ENCODE peak calls at places on chromosomes 1 and 21, in five cellular contexts. J, H, D, N and R are unnamed samples.

GRCh38 chr1:216926681-216927080 is 203.5 kb upstream of the ESRRG start:
- DNase-seq in N (no peak), J (no peak), D (no peak), H (no peak), R (no peak)

GRCh38 chr1:113153116-113153803 is 80.3 kb downstream of the LRIG2 start:
- DNase-seq in H (no peak), D (peak; percentile 13), N (no peak), J (no peak), R (peak; percentile 52)

GRCh38 chr1:191022856-191023255 is 545.2 kb upstream of the BRINP3 start:
- DNase-seq in N (no peak), H (no peak), D (peak; percentile 84), J (no peak), R (peak; percentile 69)

GRCh38 chr1:110605901-110606783 is at the start of gene KCNA2:
- DNase-seq in H (peak; percentile 65), N (no peak), J (no peak), D (peak; percentile 18), R (no peak)

GRCh38 chr1:1815606-1816281 is 37.5 kb upstream of the NADK start:
- DNase-seq in N (no peak), H (no peak), D (no peak), J (no peak), R (no peak)

GRCh38 chr1:22347854-22348760 is 103.5 kb upstream of the ZBTB40 start:
- DNase-seq in D (no peak), H (peak; percentile 32), N (peak; percentile 66), J (peak; percentile 36), R (no peak)

GRCh38 chr1:91872560-91873081 is 13.3 kb downstream of the TGFBR3 start:
- DNase-seq in D (peak; percentile 64), H (no peak), N (peak; percentile 42), J (no peak), R (peak; percentile 61)

GRCh38 chr1:178541829-178542553 is 29.1 kb downstream of the TEX35 start:
- DNase-seq in J (peak; percentile 58), D (peak; percentile 7), N (peak; percentile 13), H (peak; percentile 66), R (no peak)

GRCh38 chr1:174408142-174408541 is 39.6 kb upstream of the GPR52 start:
- DNase-seq in J (no peak), N (no peak), D (no peak), H (no peak), R (no peak)

GRCh38 chr1:110150330-110151174 is at the start of gene SLC6A17:
- DNase-seq in H (no peak), D (peak; percentile 59), N (no peak), J (peak; percentile 66), R (peak; percentile 74)

GRCh38 chr1:15259608-15260007 is 12.6 kb downstream of the FHAD1 start:
- DNase-seq in H (no peak), D (no peak), N (no peak), J (no peak), R (no peak)

GRCh38 chr21:35467536-35467935 is 418.4 kb upstream of the RUNX1 start:
- DNase-seq in N (no peak), H (no peak), D (peak; percentile 60), J (no peak), R (no peak)

GRCh38 chr1:152906023-152906565 is 2.3 kb upstream of the IVL start:
- DNase-seq in J (no peak), H (peak; percentile 22), N (no peak), D (peak; percentile 74), R (peak; percentile 92)

GRCh38 chr1:44808938-44809917 is 905 bp downstream of the BTBD19 start:
- DNase-seq in H (no peak), N (no peak), J (no peak), D (peak; percentile 86), R (no peak)

GRCh38 chr1:156657161-156657970 is 15.4 kb downstream of the BCAN start:
- DNase-seq in H (peak; percentile 80), D (peak; percentile 30), N (peak; percentile 57), J (peak; percentile 80), R (peak; percentile 80)

GRCh38 chr1:154198756-154199562 is 7.1 kb upstream of the TPM3 start:
- DNase-seq in J (peak; percentile 82), H (peak; percentile 37), N (peak; percentile 40), D (peak; percentile 61), R (peak; percentile 48)

GRCh38 chr1:22250724-22251123 is 107.8 kb upstream of the WNT4 start:
- DNase-seq in H (no peak), J (no peak), D (no peak), N (no peak), R (no peak)

GRCh38 chr1:147084273-147085096 is 87.8 kb downstream of the PRKAB2 start:
- DNase-seq in N (peak; percentile 35), D (peak; percentile 92), J (peak; percentile 75), H (peak; percentile 50), R (peak; percentile 82)

GRCh38 chr1:162899422-162900168 is 38.6 kb upstream of the CCDC190 start:
- DNase-seq in N (no peak), J (no peak), H (no peak), D (peak; percentile 95), R (peak; percentile 6)

GRCh38 chr1:113917400-113918082 is 11.6 kb upstream of the HIPK1 start:
- DNase-seq in J (no peak), H (no peak), N (no peak), D (peak; percentile 18), R (peak; percentile 59)

GRCh38 chr1:17245926-17246325 is 3.0 kb upstream of the PADI3 start:
- DNase-seq in N (peak; percentile 14), D (no peak), H (no peak), J (no peak), R (no peak)

GRCh38 chr21:46423546-46424061 is 35.1 kb upstream of the DIP2A start:
- DNase-seq in J (no peak), D (no peak), H (no peak), N (no peak), R (no peak)

GRCh38 chr1:58592521-58593134 is 15.6 kb upstream of the TACSTD2 start:
- DNase-seq in J (peak; percentile 11), H (peak; percentile 92), N (peak; percentile 63), D (peak; percentile 95), R (peak; percentile 98)

GRCh38 chr21:44955803-44956175 is 16.0 kb downstream of the SLX9 start:
- DNase-seq in N (no peak), D (no peak), H (no peak), J (no peak), R (no peak)

GRCh38 chr1:110393691-110394564 is 3.1 kb upstream of the SLC16A4 start:
- DNase-seq in D (peak; percentile 85), J (peak; percentile 12), N (no peak), H (no peak), R (peak; percentile 32)

GRCh38 chr1:226871636-226872327 is 1.4 kb downstream of the PSEN2 start:
- DNase-seq in N (no peak), D (no peak), J (no peak), H (peak; percentile 36), R (no peak)

GRCh38 chr1:226871047-226871365 is 590 bp downstream of the PSEN2 start:
- DNase-seq in H (no peak), N (no peak), D (no peak), J (no peak), R (no peak)

GRCh38 chr1:226868726-226869125 is 1.7 kb upstream of the PSEN2 start:
- DNase-seq in N (no peak), H (no peak), J (no peak), D (no peak), R (no peak)

GRCh38 chr1:226870026-226870322 is 442 bp upstream of the PSEN2 start:
- DNase-seq in J (peak; percentile 40), D (no peak), N (no peak), H (no peak), R (peak; percentile 52)

DNA sequence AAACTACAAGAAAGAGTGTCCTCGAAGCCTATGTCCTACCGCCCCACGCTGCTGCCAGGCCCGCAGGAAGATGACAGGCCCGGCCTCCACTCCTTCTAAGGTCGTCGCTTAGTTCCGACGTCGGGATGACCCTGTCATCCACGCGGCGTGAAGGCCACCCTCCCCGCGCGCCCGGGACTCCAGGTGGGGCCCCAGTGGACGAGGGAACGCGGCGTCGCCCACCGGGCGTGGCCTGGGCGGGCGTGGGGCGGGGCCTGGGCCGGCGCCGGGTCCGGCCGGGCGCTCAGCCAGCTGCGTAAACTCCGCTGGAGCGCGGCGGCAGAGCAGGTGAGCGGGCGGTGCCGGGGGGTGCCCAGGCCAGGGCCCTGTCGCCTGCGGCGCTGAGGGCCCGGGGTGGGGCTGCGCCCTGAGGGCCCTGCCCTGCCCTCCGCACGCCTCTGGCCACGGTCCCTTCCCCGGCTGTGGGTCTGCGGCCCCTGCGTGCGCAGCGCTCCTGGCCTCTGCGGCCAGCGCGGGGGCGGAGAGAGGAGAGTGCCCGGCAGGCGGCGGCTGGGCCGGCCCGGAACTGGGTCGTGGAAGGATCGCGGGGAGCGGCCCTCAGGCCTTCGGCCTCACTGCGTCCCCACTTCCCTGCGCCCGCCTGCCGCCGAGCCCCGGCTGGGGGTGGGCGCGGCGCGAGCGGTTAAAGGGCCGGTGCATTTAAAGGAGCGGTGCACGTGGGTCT is at the start of gene PSEN2:
- DNase-seq in H (peak; percentile 90), N (peak; percentile 61), D (peak; percentile 54), J (peak; percentile 62), R (peak; percentile 72)
- TF ChIP-seq CTCF in H (no peak), N (peak; percentile 44), D (peak; percentile 8), J (no peak), R (peak; percentile 9)

GRCh38 chr1:70156529-70157120 is 48.8 kb downstream of the LRRC40 start:
- DNase-seq in N (no peak), H (no peak), D (no peak), J (no peak), R (peak; percentile 9)
- H3K27ac ChIP-seq in N (no peak overlapping the region), H (no peak overlapping the region), D (no peak overlapping the region), J (no peak overlapping the region), R (no peak overlapping the region)

GRCh38 chr1:87478231-87478630 is 149.6 kb downstream of the LMO4 start:
- DNase-seq in N (no peak), D (peak; percentile 42), J (no peak), H (no peak), R (no peak)
- TF ChIP-seq CTCF in N (no peak), D (peak; percentile 4), J (no peak), H (no peak), R (no peak)

DNA sequence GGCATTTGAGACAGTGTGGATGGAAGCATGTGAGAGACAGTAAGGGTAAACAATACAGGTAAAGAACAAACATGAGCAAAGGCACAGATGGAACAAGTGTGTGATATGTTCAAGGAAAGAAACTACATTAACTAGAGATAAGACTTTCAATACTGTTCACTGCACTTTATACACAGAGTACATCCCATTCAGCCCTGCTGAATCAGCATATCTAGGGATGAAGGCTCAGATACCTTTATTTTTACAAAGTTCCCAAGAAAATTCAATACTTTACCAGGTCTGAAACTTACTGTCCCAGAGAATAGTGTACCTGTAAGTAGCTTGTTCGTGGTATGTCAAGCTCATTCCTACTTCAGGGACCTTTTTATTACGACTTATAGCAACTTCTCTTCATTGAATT is 122.5 kb downstream of the LHX4 start:
- DNase-seq in N (no peak), H (no peak), D (no peak), J (no peak), R (no peak)
- H3K27ac ChIP-seq in N (no peak overlapping the region), H (no peak overlapping the region), D (no peak overlapping the region), J (no peak overlapping the region), R (no peak overlapping the region)

DNA sequence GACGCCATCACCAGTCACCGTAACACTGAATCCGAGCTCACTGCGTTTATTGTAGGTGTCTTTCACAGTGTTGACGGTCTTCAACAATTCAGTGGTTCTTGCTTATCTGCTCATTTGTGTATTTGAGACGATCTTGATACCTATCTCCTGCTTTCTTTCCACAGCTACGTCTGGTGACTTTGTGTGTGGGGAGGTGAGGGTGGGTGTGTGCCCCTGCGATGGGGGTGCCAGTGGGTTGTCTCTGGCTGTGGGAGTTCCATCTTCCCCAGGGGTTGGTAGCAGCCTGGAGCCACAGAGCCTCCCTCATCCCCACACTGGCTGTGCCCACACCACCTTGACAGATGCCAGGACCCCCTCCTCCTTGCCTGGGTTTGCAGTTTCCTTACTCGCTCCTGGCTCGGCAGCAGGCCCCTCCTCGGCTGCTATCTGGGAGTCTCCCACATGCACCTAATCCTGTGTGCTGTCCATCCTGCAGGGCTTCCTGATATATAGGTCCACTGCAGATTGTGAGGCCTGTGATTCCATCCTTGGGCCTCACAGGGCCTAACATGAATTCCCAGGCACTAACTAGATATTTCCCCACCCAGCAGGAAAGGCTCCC is 6.3 kb upstream of the PARP1 start:
- DNase-seq in H (no peak), D (no peak), N (no peak), J (no peak), R (no peak)
- TF ChIP-seq CTCF in H (no peak), D (no peak), N (no peak), J (no peak), R (no peak)